ENCODE peak calls at places on chromosomes 11 and 22, in five cellular contexts. One of them, this sample, is unnamed.
A peak's percentile ranks its signal among the peaks of the same experiment; 100 is the strongest.

GRCh38 chr11:9568854-9569587 is 4.4 kb upstream of the WEE1 start:
- DNase-seq in naive B cell: peak; percentile 71
- DNase-seq in RPMI7951: peak; percentile 96
- DNase-seq in NCI-H2029: peak; percentile 82
- DNase-seq in endothelial cell: peak; percentile 32
- DNase-seq in this sample: peak; percentile 28

GRCh38 chr11:41431784-41432183 is 27.7 kb downstream of the LRRC4C start:
- DNase-seq in RPMI7951: no peak
- DNase-seq in naive B cell: no peak
- DNase-seq in endothelial cell: peak; percentile 8
- DNase-seq in NCI-H2029: no peak
- DNase-seq in this sample: no peak

GRCh38 chr11:113023228-113023627 is 62.0 kb downstream of the NCAM1 start:
- DNase-seq in NCI-H2029: no peak
- DNase-seq in RPMI7951: peak; percentile 87
- DNase-seq in endothelial cell: no peak
- DNase-seq in naive B cell: no peak
- DNase-seq in this sample: no peak

GRCh38 chr22:19756288-19757128 is 4.1 kb upstream of the TBX1 start:
- DNase-seq in endothelial cell: no peak
- DNase-seq in NCI-H2029: peak; percentile 28
- DNase-seq in RPMI7951: peak; percentile 27
- DNase-seq in naive B cell: peak; percentile 44
- DNase-seq in this sample: peak; percentile 8

GRCh38 chr11:75063732-75064314 is 32.9 kb downstream of the OR2AT4 start:
- DNase-seq in RPMI7951: peak; percentile 8
- DNase-seq in NCI-H2029: no peak
- DNase-seq in naive B cell: no peak
- DNase-seq in endothelial cell: no peak
- DNase-seq in this sample: no peak

GRCh38 chr22:28018461-28018927 is 99.4 kb upstream of the PITPNB start:
- DNase-seq in endothelial cell: no peak
- DNase-seq in NCI-H2029: no peak
- DNase-seq in RPMI7951: no peak
- DNase-seq in naive B cell: no peak
- DNase-seq in this sample: no peak

GRCh38 chr11:128483211-128483788 is 104.1 kb downstream of the ETS1 start:
- DNase-seq in naive B cell: peak; percentile 83
- DNase-seq in endothelial cell: no peak
- DNase-seq in NCI-H2029: no peak
- DNase-seq in RPMI7951: peak; percentile 42
- DNase-seq in this sample: no peak

GRCh38 chr11:78350101-78350645 is 67.4 kb downstream of the GAB2 start:
- DNase-seq in naive B cell: peak; percentile 22
- DNase-seq in NCI-H2029: no peak
- DNase-seq in RPMI7951: peak; percentile 28
- DNase-seq in endothelial cell: no peak
- DNase-seq in this sample: peak; percentile 65

GRCh38 chr11:13465909-13466371 is 2.9 kb upstream of the BTBD10 start:
- DNase-seq in RPMI7951: peak; percentile 40
- DNase-seq in NCI-H2029: peak; percentile 40
- DNase-seq in endothelial cell: no peak
- DNase-seq in naive B cell: peak; percentile 9
- DNase-seq in this sample: no peak

GRCh38 chr22:23655891-23656475 is 23.9 kb upstream of the DRICH1 start:
- DNase-seq in NCI-H2029: no peak
- DNase-seq in naive B cell: no peak
- DNase-seq in RPMI7951: no peak
- DNase-seq in endothelial cell: no peak
- DNase-seq in this sample: no peak

This sample was measured in GF-D8.